ENCODE peak calls at places on chromosomes 7 and 10, in six cellular contexts. Z, C, Y, A, H and R are unnamed samples.

GRCh38 chr7:7962851-7963250 is 5.7 kb upstream of the GLCCI1 start:
- DNase-seq in C (no peak), Z (no peak), A (no peak), Y (no peak), H (no peak), R (no peak)

GRCh38 chr7:133910761-133911160 is 216.4 kb upstream of the LRGUK start:
- DNase-seq in Y (no peak), H (no peak), A (no peak), C (no peak), Z (no peak), R (no peak)

GRCh38 chr7:44374007-44374763 is 48.8 kb upstream of the CAMK2B start:
- DNase-seq in C (no peak), Y (peak), Z (no peak), A (no peak), H (no peak), R (no peak)

GRCh38 chr10:30645340-30645827 is 15.8 kb upstream of the LYZL2 start:
- DNase-seq in Z (no peak), C (peak), H (peak), A (no peak), Y (no peak), R (no peak)

GRCh38 chr7:157138424-157139141 is at the start of gene UBE3C:
- DNase-seq in H (peak), A (peak), Z (peak), Y (peak), C (peak), R (peak)

GRCh38 chr10:51224610-51225230 is 150.4 kb downstream of the PRKG1 start:
- DNase-seq in C (no peak), H (no peak), Y (no peak), Z (no peak), A (no peak), R (no peak)

GRCh38 chr7:70762697-70763096 is 369.2 kb upstream of the GALNT17 start:
- DNase-seq in Y (no peak), Z (no peak), C (no peak), H (no peak), A (no peak), R (no peak)

GRCh38 chr7:144588535-144588934 is 185.0 kb upstream of the NOBOX start:
- DNase-seq in C (no peak), H (no peak), Y (no peak), Z (no peak), A (no peak), R (no peak)

GRCh38 chr7:144842377-144842851 is 6.6 kb upstream of the TPK1 start:
- DNase-seq in H (peak), C (no peak), Y (no peak), A (no peak), Z (no peak), R (peak)

GRCh38 chr7:33926535-33926934 is 21.2 kb downstream of the BMPER start:
- DNase-seq in Z (no peak), A (no peak), C (no peak), H (no peak), Y (no peak), R (no peak)

GRCh38 chr10:78231930-78232329 is 198.3 kb downstream of the RPS24 start:
- DNase-seq in Z (no peak), C (peak), A (no peak), Y (no peak), H (no peak), R (peak)

DNA sequence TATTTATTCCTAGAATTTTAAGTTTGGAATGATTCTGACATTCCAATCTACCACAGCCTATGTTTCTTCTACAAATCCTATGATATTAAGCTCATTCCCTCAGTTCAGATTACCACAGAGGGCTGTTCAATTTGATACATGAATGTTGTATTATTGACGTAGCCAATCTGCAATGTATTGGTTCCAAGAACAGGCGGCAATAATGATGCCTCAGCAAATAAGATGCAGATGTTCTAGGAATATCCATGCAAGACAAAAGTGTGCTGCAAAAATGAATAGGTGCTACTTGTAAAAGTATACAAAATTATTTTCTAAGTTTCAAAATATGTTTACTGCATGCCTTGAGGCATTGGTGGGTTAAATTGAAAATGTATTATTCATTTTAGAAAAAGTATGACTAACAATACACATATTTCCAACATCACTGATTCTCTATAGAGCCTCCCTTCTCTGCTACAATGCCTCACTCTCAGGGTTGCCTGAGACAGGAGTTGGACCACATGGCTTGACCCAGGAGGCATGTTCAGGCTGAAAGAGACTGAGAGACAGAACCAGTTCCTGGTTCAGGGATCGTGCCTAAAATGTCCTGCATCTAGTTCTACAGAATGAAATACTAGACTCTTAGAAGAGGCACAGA is 94.1 kb upstream of the CREB5 start:
- DNase-seq in C (no peak), Y (no peak), Z (no peak), H (no peak), A (no peak), R (no peak)
- TF ChIP-seq MYC in C (no peak), Y (no peak), Z (no peak), H (no peak), A (no peak), R (no peak)

GRCh38 chr7:139117599-139118233 is 8.2 kb upstream of the ZC3HAV1 start:
- DNase-seq in Z (no peak), Y (no peak), A (no peak), C (no peak), H (no peak), R (no peak)

GRCh38 chr7:139119486-139119849 is 9.9 kb upstream of the ZC3HAV1 start:
- DNase-seq in Y (no peak), C (no peak), Z (no peak), A (no peak), H (no peak), R (no peak)

GRCh38 chr7:139118234-139118802 is 8.8 kb upstream of the ZC3HAV1 start:
- DNase-seq in C (peak), A (peak), H (peak), Z (peak), Y (peak), R (peak)

GRCh38 chr7:139116999-139117398 is 7.5 kb upstream of the ZC3HAV1 start:
- DNase-seq in C (peak), H (no peak), Z (no peak), A (no peak), Y (no peak), R (no peak)

DNA sequence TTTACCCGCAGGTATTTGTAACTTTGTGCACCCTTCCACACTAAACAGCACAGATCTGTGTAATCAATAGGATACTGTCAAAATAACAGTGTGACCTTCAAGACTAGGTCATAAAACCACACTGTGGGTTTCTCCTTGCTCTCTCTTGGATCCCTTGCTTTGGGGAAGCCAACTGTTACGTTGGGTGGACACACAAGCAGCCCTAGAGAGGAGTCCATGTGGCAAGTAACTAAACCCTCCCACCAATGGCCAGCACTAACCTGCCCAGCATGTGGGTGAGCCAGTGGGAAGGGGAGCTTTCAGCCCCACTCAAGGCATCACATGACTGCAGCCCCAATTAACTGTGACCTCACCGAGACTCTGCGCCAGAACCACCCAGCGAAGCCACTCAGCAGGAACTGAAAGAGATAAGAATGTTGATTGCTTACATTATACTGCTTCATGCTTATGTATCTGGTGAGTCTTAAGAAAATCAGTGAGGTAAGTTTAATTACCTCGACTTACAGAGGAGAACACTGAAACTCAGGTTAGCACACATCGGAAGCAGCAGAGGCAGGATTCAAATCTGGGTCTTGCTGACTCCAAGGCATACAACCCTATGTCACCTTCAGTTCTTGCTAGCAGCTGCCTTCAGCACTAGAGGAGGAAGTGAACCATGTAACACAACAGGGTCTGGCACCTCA is 9.4 kb upstream of the ZC3HAV1 start:
- DNase-seq in H (no peak), Z (no peak), Y (peak), A (peak), C (no peak), R (peak)
- TF ChIP-seq MYC in H (no peak), Z (no peak), Y (no peak), A (no peak), C (no peak), R (no peak)

GRCh38 chr7:123795917-123796316 is 47.1 kb upstream of the WASL start:
- DNase-seq in A (no peak), C (peak), Y (no peak), H (no peak), Z (no peak), R (no peak)

GRCh38 chr7:123798527-123799188 is 46.3 kb upstream of the HYAL4 start:
- DNase-seq in A (no peak), Z (no peak), H (peak), Y (no peak), C (no peak), R (no peak)

GRCh38 chr7:123802249-123802648 is 42.7 kb upstream of the HYAL4 start:
- DNase-seq in A (no peak), H (no peak), Y (no peak), Z (no peak), C (no peak), R (no peak)

GRCh38 chr7:123796568-123796967 is 47.8 kb upstream of the WASL start:
- DNase-seq in A (no peak), Z (no peak), H (no peak), Y (no peak), C (no peak), R (no peak)

GRCh38 chr7:123797673-123798526 is 47.1 kb upstream of the HYAL4 start:
- DNase-seq in Y (peak), C (peak), H (peak), A (no peak), Z (peak), R (peak)
- TF ChIP-seq MYC in Y (no peak), C (no peak), H (no peak), A (no peak), Z (no peak), R (no peak)

DNA sequence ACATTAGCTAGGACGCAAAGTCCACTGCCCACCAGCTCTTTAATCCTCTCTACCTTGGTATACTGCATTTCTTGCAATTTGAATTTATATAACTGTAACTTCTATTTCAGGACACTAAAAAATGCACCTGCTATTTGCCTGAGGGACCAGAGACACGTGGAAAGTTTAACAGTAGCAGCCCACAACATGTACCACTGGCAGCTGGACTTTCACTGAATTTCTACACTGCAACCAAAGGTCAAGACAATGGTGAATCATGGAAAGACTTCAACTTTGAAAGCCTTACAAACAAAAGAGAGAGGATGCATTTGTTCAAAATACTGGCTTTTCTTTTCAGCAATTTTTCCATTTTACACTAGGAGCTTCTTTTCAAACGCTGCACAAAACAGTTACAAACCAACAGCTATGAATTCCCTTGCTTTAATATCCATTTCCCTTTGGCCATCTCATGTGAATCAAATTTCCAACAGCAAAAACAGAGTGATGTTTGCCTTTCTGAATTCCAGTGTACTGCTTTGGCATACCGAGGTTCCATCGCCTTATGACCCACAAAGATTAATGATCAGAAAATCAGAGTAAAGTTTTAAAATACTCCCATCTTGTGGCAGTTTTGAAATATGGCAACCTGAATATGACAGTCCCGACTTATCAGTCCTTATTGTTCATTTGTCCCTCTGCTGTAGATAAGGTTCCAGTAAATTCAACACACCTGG is 29.9 kb upstream of the HNRNPH3 start:
- DNase-seq in C (peak), Z (peak), A (peak), H (peak), Y (peak), R (peak)
- TF ChIP-seq MYC in C (no peak), Z (no peak), A (no peak), H (no peak), Y (no peak), R (no peak)

GRCh38 chr10:97714401-97715258 is 1.1 kb downstream of the MARVELD1 start:
- DNase-seq in A (no peak), Y (peak), H (peak), Z (peak), C (no peak), R (peak)
- TF ChIP-seq MYC in A (no peak), Y (no peak), H (no peak), Z (no peak), C (no peak), R (peak)

DNA sequence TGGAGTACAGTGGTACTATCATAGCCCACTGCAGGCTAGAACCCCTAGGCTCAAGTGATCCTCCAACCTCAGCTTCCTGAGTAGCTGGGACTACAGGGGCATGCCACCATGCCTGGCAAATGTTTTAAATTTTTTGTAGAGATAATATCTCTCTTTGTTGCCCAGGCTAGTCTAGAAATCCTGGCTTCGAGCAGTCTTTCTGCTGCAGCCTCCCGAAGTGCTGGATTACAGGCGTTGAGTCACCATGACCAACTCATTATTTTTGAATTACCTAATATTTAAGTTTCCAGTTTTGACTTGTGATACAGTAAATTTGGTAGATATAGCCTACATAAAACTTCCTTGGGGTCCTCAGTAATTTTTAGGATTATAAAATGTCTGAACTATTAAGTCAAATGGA is 74.1 kb downstream of the RUNDC3B start:
- DNase-seq in H (no peak), Y (no peak), A (no peak), C (no peak), Z (no peak), R (no peak)
- TF ChIP-seq MYC in H (no peak), Y (no peak), A (no peak), C (no peak), Z (no peak), R (no peak)